ENCODE peak calls at places on chromosomes 1 and 21, in ten cellular contexts. W is RKO; J is stimulated activated CD4-positive, alpha-beta T cell treated with anti-CD3 and anti-CD28 coated beads, TNF-alpha, amount 100 ng/mL, for 24 hours; D is substantia nigra; Y is effector memory CD8-positive, alpha-beta T cell; P is GM03348; R is foreskin fibroblast; I is choroid plexus epithelial cell; K is stimulated activated CD8-positive, alpha-beta memory T cell treated with anti-CD3 and anti-CD28 coated beads, Interleukin-2, amount 100 ng/mL, for 48 hours; S is NCI-H345. F is an unnamed sample.

GRCh38 chr1:248793592-248793991 is 32.1 kb downstream of the SH3BP5L start:
- DNase-seq in W (no peak), J (no peak), D (no peak), Y (no peak), P (no peak), R (no peak), I (no peak), K (no peak), S (peak), F (no peak)

GRCh38 chr1:177669161-177669560 is 300.7 kb downstream of the SEC16B start:
- DNase-seq in W (no peak), J (no peak), D (no peak), Y (no peak), P (no peak), R (no peak), I (no peak), K (no peak), S (no peak), F (no peak)

GRCh38 chr1:246302671-246303317 is 204.3 kb downstream of the SMYD3 start:
- DNase-seq in W (no peak), J (no peak), D (no peak), Y (no peak), P (no peak), R (peak), I (peak), K (no peak), S (no peak), F (no peak)

GRCh38 chr21:21268061-21268471 is 269.9 kb downstream of the NCAM2 start:
- DNase-seq in W (no peak), J (no peak), D (no peak), Y (no peak), P (no peak), R (no peak), I (peak), K (no peak), S (no peak), F (no peak)

GRCh38 chr1:200258447-200259375 is 151.1 kb downstream of the ZNF281 start:
- DNase-seq in W (peak), J (no peak), D (no peak), Y (no peak), P (peak), R (peak), I (peak), K (no peak), S (peak), F (no peak)

GRCh38 chr1:2972879-2973575 is 48.2 kb upstream of the ACTRT2 start:
- DNase-seq in W (no peak), J (no peak), D (no peak), Y (no peak), P (no peak), R (no peak), I (no peak), K (no peak), S (no peak), F (no peak)

GRCh38 chr1:200887036-200887435 is 7.7 kb upstream of the INAVA start:
- DNase-seq in W (no peak), J (no peak), D (no peak), Y (no peak), P (no peak), R (no peak), I (no peak), K (no peak), S (no peak), F (no peak)

GRCh38 chr21:39972976-39973375 is 105.7 kb downstream of the PCP4 start:
- DNase-seq in W (no peak), J (no peak), D (no peak), Y (no peak), P (no peak), R (no peak), I (no peak), K (no peak), S (no peak), F (no peak)

GRCh38 chr1:246638941-246639655 is 72.8 kb downstream of the CNST start:
- DNase-seq in W (no peak), J (no peak), D (no peak), Y (no peak), P (no peak), R (no peak), I (no peak), K (no peak), S (no peak), F (no peak)

GRCh38 chr1:150973826-150974579 is 632 bp downstream of the CERS2 start:
- DNase-seq in W (peak), J (no peak), D (peak), Y (peak), P (peak), R (peak), I (peak), K (peak), S (peak), F (no peak)

GRCh38 chr1:227428803-227429202 is 110.5 kb upstream of the CDC42BPA start:
- DNase-seq in W (no peak), J (no peak), D (no peak), Y (no peak), P (no peak), R (no peak), I (peak), K (no peak), S (no peak), F (no peak)

GRCh38 chr1:61836649-61837048 is 94.4 kb downstream of the PATJ start:
- DNase-seq in W (no peak), J (no peak), D (no peak), Y (no peak), P (no peak), R (no peak), I (no peak), K (no peak), S (no peak), F (no peak)

GRCh38 chr1:28190996-28191645 is 14.6 kb upstream of the PTAFR start:
- DNase-seq in W (no peak), J (no peak), D (no peak), Y (no peak), P (no peak), R (no peak), I (no peak), K (no peak), S (no peak), F (no peak)

GRCh38 chr1:213982814-213983588 is 4.8 kb upstream of the PROX1 start:
- DNase-seq in W (no peak), J (no peak), D (peak), Y (no peak), P (no peak), R (peak), I (no peak), K (no peak), S (peak), F (no peak)

GRCh38 chr1:184615301-184615700 is 139.4 kb downstream of the EDEM3 start:
- DNase-seq in W (no peak), J (no peak), D (no peak), Y (no peak), P (no peak), R (no peak), I (no peak), K (no peak), S (no peak), F (no peak)

GRCh38 chr1:212257157-212257556 is 28.1 kb upstream of the PPP2R5A start:
- DNase-seq in W (no peak), J (no peak), D (no peak), Y (no peak), P (no peak), R (no peak), I (no peak), K (no peak), S (no peak), F (no peak)

GRCh38 chr1:32695098-32695904 is 7.3 kb downstream of the SYNC start:
- DNase-seq in W (no peak), J (no peak), D (peak), Y (no peak), P (peak), R (peak), I (peak), K (no peak), S (no peak), F (no peak)

GRCh38 chr1:58745666-58746065 is 38.2 kb downstream of the JUN start:
- DNase-seq in W (no peak), J (no peak), D (no peak), Y (no peak), P (no peak), R (no peak), I (no peak), K (no peak), S (no peak), F (no peak)

GRCh38 chr1:59604191-59604590 is 210.6 kb upstream of the HOOK1 start:
- DNase-seq in W (no peak), J (no peak), D (no peak), Y (no peak), P (no peak), R (peak), I (peak), K (no peak), S (no peak), F (no peak)

GRCh38 chr1:113325039-113325438 is 65.3 kb upstream of the MAGI3 start:
- DNase-seq in W (peak), J (no peak), D (no peak), Y (no peak), P (no peak), R (no peak), I (peak), K (no peak), S (no peak), F (no peak)

GRCh38 chr1:157626099-157626498 is 28.2 kb upstream of the FCRL4 start:
- DNase-seq in W (no peak), J (no peak), D (no peak), Y (no peak), P (no peak), R (no peak), I (no peak), K (peak), S (no peak), F (no peak)

GRCh38 chr1:113912594-113913311 is 7.6 kb downstream of the DCLRE1B start:
- DNase-seq in W (no peak), J (no peak), D (peak), Y (no peak), P (peak), R (peak), I (peak), K (no peak), S (no peak), F (no peak)

GRCh38 chr1:10663668-10664035 is 132.8 kb downstream of the CASZ1 start:
- DNase-seq in W (no peak), J (no peak), D (peak), Y (no peak), P (peak), R (peak), I (peak), K (no peak), S (no peak), F (peak)

GRCh38 chr1:18820791-18821641 is 38.4 kb downstream of the TAS1R2 start:
- DNase-seq in W (peak), J (peak), D (peak), Y (peak), P (peak), R (peak), I (peak), K (peak), S (peak), F (peak)

GRCh38 chr21:45910548-45911221 is 70.9 kb upstream of the COL6A1 start:
- DNase-seq in W (no peak), J (no peak), D (peak), Y (no peak), P (no peak), R (no peak), I (no peak), K (no peak), S (peak), F (peak)

GRCh38 chr1:10679521-10680220 is 116.8 kb downstream of the CASZ1 start:
- DNase-seq in W (peak), J (no peak), D (no peak), Y (no peak), P (no peak), R (peak), I (peak), K (no peak), S (peak), F (no peak)

GRCh38 chr1:192115000-192115399 is 43.3 kb upstream of the RGS18 start:
- DNase-seq in W (no peak), J (no peak), D (no peak), Y (no peak), P (no peak), R (no peak), I (no peak), K (no peak), S (no peak), F (no peak)

GRCh38 chr1:3272321-3273045 is 182.0 kb upstream of the ARHGEF16 start:
- DNase-seq in W (no peak), J (no peak), D (no peak), Y (no peak), P (no peak), R (no peak), I (no peak), K (no peak), S (no peak), F (no peak)